ENCODE peak calls at places on chromosomes 3 and 15, in nine cellular contexts. C, P, M, L, O, E, Q, Z and I are unnamed samples.

GRCh38 chr15:77622212-77622941 is 10.3 kb downstream of the LINGO1 start:
- DNase-seq in C (no peak), P (no peak), M (no peak), L (peak; percentile 81), O (no peak), E (no peak), Q (no peak), Z (no peak), I (no peak)

GRCh38 chr3:138559134-138559533 is 34.9 kb downstream of the CEP70 start:
- DNase-seq in C (no peak), P (no peak), M (no peak), L (no peak), O (no peak), E (no peak), Q (no peak), Z (no peak), I (no peak)

GRCh38 chr3:180855364-180855763 is 57.1 kb upstream of the FXR1 start:
- DNase-seq in C (peak; percentile 43), P (no peak), M (no peak), L (peak; percentile 10), O (no peak), E (no peak), Q (no peak), Z (no peak), I (peak; percentile 61)

GRCh38 chr3:195563317-195563716 is 20.2 kb upstream of the PPP1R2 start:
- DNase-seq in C (no peak), P (no peak), M (no peak), L (no peak), O (no peak), E (no peak), Q (no peak), Z (no peak), I (no peak)

GRCh38 chr3:69339766-69340165 is 46.1 kb downstream of the FRMD4B start:
- DNase-seq in C (no peak), P (no peak), M (no peak), L (peak; percentile 6), O (no peak), E (peak; percentile 69), Q (peak; percentile 65), Z (no peak), I (no peak)

GRCh38 chr3:98761656-98762229 is 1.4 kb upstream of the ST3GAL6 start:
- DNase-seq in C (no peak), P (no peak), M (no peak), L (no peak), O (no peak), E (no peak), Q (no peak), Z (no peak), I (no peak)

GRCh38 chr3:66472313-66473134 is 28.3 kb downstream of the LRIG1 start:
- DNase-seq in C (no peak), P (no peak), M (no peak), L (no peak), O (no peak), E (no peak), Q (no peak), Z (no peak), I (no peak)

GRCh38 chr3:149089395-149089794 is 3.1 kb upstream of the HLTF start:
- DNase-seq in C (no peak), P (no peak), M (no peak), L (no peak), O (no peak), E (no peak), Q (no peak), Z (no peak), I (no peak)

GRCh38 chr3:194450341-194450740 is 36.5 kb downstream of the ATP13A3 start:
- DNase-seq in C (no peak), P (no peak), M (no peak), L (no peak), O (no peak), E (no peak), Q (no peak), Z (no peak), I (no peak)

GRCh38 chr15:81752149-81752942 is 293.5 kb downstream of the MEX3B start:
- DNase-seq in C (no peak), P (no peak), M (no peak), L (no peak), O (no peak), E (peak; percentile 78), Q (no peak), Z (no peak), I (no peak)

GRCh38 chr3:104273046-104273649 is 1093.6 kb upstream of the ALCAM start:
- DNase-seq in C (no peak), P (no peak), M (no peak), L (no peak), O (no peak), E (peak; percentile 49), Q (no peak), Z (no peak), I (no peak)

GRCh38 chr3:131699001-131699400 is 196.2 kb upstream of the MRPL3 start:
- DNase-seq in C (no peak), P (no peak), M (no peak), L (no peak), O (no peak), E (no peak), Q (no peak), Z (no peak), I (no peak)

GRCh38 chr3:197494366-197495058 is 61.3 kb downstream of the BDH1 start:
- DNase-seq in C (no peak), P (no peak), M (no peak), L (no peak), O (no peak), E (no peak), Q (no peak), Z (no peak), I (no peak)

GRCh38 chr3:9690451-9691450 is 12.9 kb upstream of the CPNE9 start:
- DNase-seq in C (no peak), P (no peak), M (no peak), L (peak; percentile 39), O (no peak), E (peak; percentile 51), Q (no peak), Z (no peak), I (no peak)

GRCh38 chr3:129599607-129600006 is 6.9 kb downstream of the PLXND1 start:
- DNase-seq in C (peak; percentile 63), P (no peak), M (no peak), L (peak; percentile 92), O (no peak), E (peak; percentile 69), Q (peak; percentile 86), Z (no peak), I (no peak)

GRCh38 chr3:126102530-126102951 is 18.6 kb upstream of the SLC41A3 start:
- DNase-seq in C (no peak), P (no peak), M (peak; percentile 92), L (no peak), O (no peak), E (no peak), Q (no peak), Z (no peak), I (no peak)

GRCh38 chr3:33704891-33705290 is 13.2 kb downstream of the CLASP2 start:
- DNase-seq in C (no peak), P (no peak), M (no peak), L (no peak), O (no peak), E (no peak), Q (no peak), Z (no peak), I (no peak)

GRCh38 chr3:110815008-110815583 is 256.5 kb upstream of the NECTIN3 start:
- DNase-seq in C (no peak), P (no peak), M (no peak), L (no peak), O (no peak), E (no peak), Q (no peak), Z (no peak), I (no peak)

GRCh38 chr3:37761043-37761442 is 100.6 kb upstream of the CTDSPL start:
- DNase-seq in C (no peak), P (no peak), M (no peak), L (no peak), O (no peak), E (no peak), Q (no peak), Z (no peak), I (no peak)

GRCh38 chr15:27042646-27043045 is 71.7 kb downstream of the GABRG3 start:
- DNase-seq in C (no peak), P (no peak), M (no peak), L (no peak), O (no peak), E (no peak), Q (no peak), Z (no peak), I (no peak)

GRCh38 chr3:101778385-101779046 is 495 bp upstream of the NXPE3 start:
- DNase-seq in C (no peak), P (no peak), M (no peak), L (no peak), O (no peak), E (no peak), Q (no peak), Z (no peak), I (no peak)